ENCODE peak calls at places on chromosome 17, in four cellular contexts. G is left lung, S is body of pancreas, W is lung. E is an unnamed sample. For H3K4me1 and H3K27me3, the result is how much of the 10 kb centered on the place peaks cover.

GRCh38 chr17:3551189-3551588 is 6.4 kb downstream of the TRPV3 start:
- DNase-seq in S (no peak), W (no peak), G (no peak), E (no peak)

GRCh38 chr17:19237389-19238166 is 412 bp downstream of the EPN2 start:
- DNase-seq in G (peak), W (peak), S (peak), E (no peak)

GRCh38 chr17:44552361-44552760 is 4.9 kb upstream of the FZD2 start:
- DNase-seq in G (no peak), S (no peak), W (no peak), E (no peak)

GRCh38 chr17:3683054-3683511 is 12.9 kb downstream of the P2RX5 start:
- DNase-seq in G (no peak), W (no peak), S (no peak), E (peak)

GRCh38 chr17:149897-150575 is 12.7 kb downstream of the SCGB1C2 start:
- DNase-seq in G (peak), S (peak), W (no peak), E (no peak)

GRCh38 chr17:69978056-69978646 is 96.9 kb upstream of the KCNJ16 start:
- DNase-seq in W (no peak), G (no peak), S (no peak), E (no peak)

GRCh38 chr17:41863074-41863843 is 2.0 kb downstream of the KLHL11 start:
- DNase-seq in W (no peak), G (no peak), S (no peak), E (no peak)

GRCh38 chr17:69733171-69734014 is 318.9 kb downstream of the MAP2K6 start:
- DNase-seq in S (no peak), W (no peak), G (no peak), E (no peak)

GRCh38 chr17:15510361-15510760 is 42.9 kb upstream of the CDRT4 start:
- DNase-seq in G (no peak), S (no peak), W (no peak), E (no peak)

GRCh38 chr17:18361837-18362380 is 1.4 kb downstream of the SHMT1 start:
- DNase-seq in G (no peak), S (no peak), W (no peak), E (no peak)

GRCh38 chr17:16005641-16006040 is 6.0 kb downstream of the TTC19 start:
- DNase-seq in G (no peak), S (no peak), W (no peak), E (no peak)

GRCh38 chr17:50842506-50843149 is 7.2 kb downstream of the WFIKKN2 start:
- DNase-seq in W (no peak), G (no peak), S (no peak), E (no peak)

GRCh38 chr17:888998-889401 is 90.6 kb downstream of the NXN start:
- DNase-seq in W (no peak), S (no peak), G (no peak), E (no peak)

GRCh38 chr17:55187371-55187770 is 77.4 kb upstream of the HLF start:
- DNase-seq in S (no peak), G (no peak), W (no peak), E (no peak)

GRCh38 chr17:3590231-3590630 is 19.0 kb downstream of the TRPV1 start:
- DNase-seq in S (no peak), W (no peak), G (no peak), E (no peak)

GRCh38 chr17:50201226-50201854 is at the start of gene COL1A1:
- DNase-seq in G (peak), S (peak), W (peak), E (no peak)

GRCh38 chr17:2395258-2396170 is 5.3 kb downstream of the MNT start:
- DNase-seq in G (peak), W (peak), S (no peak), E (peak)

GRCh38 chr17:1746975-1747543 is 4.4 kb downstream of the SERPINF2 start:
- DNase-seq in G (peak), W (peak), S (no peak), E (no peak)

GRCh38 chr17:58667934-58668597 is 23.8 kb downstream of the TEX14 start:
- DNase-seq in W (no peak), G (no peak), S (no peak), E (no peak)

GRCh38 chr17:30187528-30187927 is 48.0 kb downstream of the SLC6A4 start:
- DNase-seq in S (no peak), W (no peak), G (no peak), E (no peak)

GRCh38 chr17:6365187-6365943 is 69.6 kb downstream of the AIPL1 start:
- DNase-seq in S (no peak), G (no peak), W (no peak), E (no peak)

GRCh38 chr17:42354956-42355843 is 33.0 kb downstream of the STAT3 start:
- DNase-seq in G (no peak), W (no peak), S (no peak), E (no peak)

GRCh38 chr17:7439462-7440112 is at the start of gene FGF11:
- DNase-seq in G (no peak), S (no peak), W (no peak), E (no peak)
- H3K4me1 ChIP-seq in G (under half), S (under half), W (under half), E (under half)

DNA sequence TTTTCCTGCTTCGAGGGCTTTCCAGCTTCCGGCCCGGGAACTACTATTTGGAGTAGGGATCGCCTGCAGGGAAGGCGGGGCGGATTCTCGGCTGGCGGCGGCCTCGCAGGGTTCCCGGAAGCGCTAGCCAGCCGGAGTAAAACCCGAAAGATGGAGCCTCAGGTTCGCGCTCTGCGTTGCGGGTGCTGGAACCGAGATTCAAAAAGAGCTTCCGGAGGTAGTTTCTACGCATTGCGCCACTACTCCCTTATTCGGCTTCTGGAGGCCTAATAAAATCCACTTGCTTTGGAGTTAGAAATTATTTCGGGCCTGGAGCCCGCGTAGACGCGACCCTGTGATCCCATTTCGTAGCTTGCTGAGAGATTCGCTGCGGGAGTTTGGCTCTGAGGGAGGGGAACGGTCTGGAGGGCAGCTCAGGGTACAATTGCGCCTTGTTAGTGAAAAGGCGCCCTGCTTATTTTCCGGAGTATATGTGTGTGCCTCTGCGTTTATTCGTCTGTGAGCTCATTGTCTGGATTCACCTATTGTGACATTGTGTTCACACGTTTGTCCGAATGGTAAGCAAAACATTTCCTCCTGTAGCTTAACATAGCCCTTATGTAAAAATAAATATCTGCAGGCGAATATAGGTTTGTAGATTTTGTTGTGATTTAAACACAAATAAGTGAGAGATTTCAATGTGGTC is 712 bp downstream of the PRAC2 start:
- DNase-seq in G (no peak), W (no peak), S (no peak), E (no peak)
- H3K27me3 ChIP-seq in G (half or more), W (under half), S (under half), E (half or more)

DNA sequence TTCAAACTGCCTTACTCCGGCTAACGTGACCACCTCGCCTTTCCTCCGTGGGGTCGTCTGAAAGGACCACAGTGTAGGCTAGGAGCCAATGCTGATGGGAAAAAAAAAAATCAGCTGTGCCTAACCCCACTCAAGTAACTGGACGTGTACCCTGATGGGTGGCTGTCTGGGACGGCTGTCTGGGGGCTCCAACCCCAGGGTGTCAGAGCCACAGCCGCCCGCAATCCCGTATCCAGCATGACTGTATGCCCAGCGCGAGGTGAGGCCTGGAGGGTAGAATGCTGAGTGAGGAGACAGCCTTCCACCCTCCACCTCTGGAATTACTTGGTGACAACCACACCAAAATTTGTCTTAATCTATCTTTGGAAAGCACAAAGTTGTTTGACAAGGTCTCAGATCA is 2.8 kb downstream of the CSNK1D start:
- DNase-seq in G (no peak), W (no peak), S (no peak), E (no peak)
- H3K4me1 ChIP-seq in G (half or more), W (under half), S (half or more), E (half or more)

GRCh38 chr17:48992433-48992832 is 4.8 kb upstream of the IGF2BP1 start:
- DNase-seq in G (no peak), S (no peak), W (no peak), E (no peak)
- H3K27me3 ChIP-seq in G (half or more), S (under half), W (under half), E (under half)

DNA sequence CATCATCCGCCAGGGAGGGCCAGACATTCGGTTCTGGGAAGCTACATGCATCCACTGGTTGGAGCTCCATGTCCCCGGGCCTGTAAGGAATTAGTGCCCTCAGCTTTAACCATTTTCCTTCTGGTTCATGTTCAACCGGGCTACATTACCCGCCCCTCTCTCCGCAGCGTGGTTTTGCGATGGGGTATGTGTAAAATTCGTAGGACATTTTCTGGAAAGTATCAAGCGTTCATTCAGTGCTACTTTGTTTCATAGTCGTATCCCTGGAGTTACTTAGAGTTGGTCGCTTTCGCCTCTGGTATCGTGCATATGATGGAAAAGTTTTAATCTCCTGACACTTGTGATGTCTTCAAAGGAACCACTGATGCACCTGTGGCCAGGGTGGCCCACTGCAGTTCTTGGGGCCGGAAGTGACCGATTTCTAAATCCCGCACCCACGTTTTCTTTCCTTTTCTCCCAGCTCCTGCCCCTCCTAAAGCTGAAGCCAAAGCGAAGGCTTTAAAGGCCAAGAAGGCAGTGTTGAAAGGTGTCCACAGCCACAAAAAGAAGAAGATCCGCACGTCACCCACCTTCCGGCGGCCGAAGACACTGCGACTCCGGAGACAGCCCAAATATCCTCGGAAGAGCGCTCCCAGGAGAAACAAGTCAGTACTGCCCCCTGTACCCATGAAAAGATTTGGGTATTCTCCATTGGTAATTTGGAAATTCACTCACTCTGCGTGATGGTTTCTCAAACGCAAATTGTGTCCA is 637 bp downstream of the RPL23A start:
- DNase-seq in S (no peak), W (no peak), G (no peak), E (no peak)
- H3K4me1 ChIP-seq in S (under half), W (under half), G (under half), E (under half)

DNA sequence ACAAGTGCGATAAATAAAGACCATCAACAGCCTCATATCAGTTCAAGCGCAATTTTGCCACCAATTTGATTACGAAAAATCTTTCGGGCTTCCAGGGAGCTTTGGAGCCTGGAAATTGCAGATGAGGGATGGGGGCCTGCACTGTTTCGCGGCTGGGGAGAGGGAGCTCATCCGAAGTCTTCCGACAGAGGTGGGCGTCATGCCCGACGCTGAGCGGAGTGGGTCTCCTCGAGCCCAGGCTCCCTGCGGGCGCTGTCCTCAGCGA is 115.9 kb upstream of the SMURF2 start:
- DNase-seq in S (no peak), G (no peak), W (no peak), E (no peak)
- H3K27me3 ChIP-seq in S (under half), G (under half), W (under half), E (under half)

GRCh38 chr17:64016974-64017373 is 3.5 kb downstream of the ICAM2 start:
- DNase-seq in S (no peak), G (no peak), W (no peak), E (no peak)

GRCh38 chr17:64017381-64017980 is 3.0 kb downstream of the ICAM2 start:
- DNase-seq in W (no peak), S (no peak), G (no peak), E (no peak)

GRCh38 chr17:64019486-64020067 is 856 bp downstream of the ICAM2 start:
- DNase-seq in S (no peak), G (no peak), W (no peak), E (peak)

GRCh38 chr17:64015447-64015846 is 5.0 kb downstream of the ICAM2 start:
- DNase-seq in S (no peak), G (no peak), W (no peak), E (peak)

DNA sequence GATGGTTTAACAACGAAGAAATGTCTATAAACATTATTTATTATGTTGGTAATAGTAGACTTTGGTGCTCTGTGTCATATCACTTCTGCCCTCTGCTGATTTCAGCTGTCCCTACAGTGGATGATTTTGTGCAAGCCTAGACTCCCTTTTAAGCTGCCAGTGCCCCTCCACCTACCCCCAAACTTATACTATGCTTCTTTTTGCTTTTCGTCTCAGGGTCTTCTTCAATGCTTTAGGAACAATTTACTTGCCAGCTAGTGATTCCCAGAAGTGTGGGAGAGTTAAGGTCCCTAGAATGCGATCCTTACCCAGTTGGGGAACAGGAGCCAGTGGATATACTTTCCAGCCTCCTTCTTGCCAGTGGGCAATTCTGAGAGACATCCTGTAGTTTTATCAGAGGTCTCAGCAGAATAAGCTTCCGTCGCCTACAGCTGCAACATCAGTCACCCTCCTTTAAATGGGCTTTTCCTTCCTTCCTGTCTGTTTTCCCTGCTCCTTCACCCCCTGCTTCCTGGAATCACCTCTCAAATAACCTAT is 4.1 kb downstream of the ICAM2 start:
- DNase-seq in G (no peak), S (no peak), W (no peak), E (no peak)
- H3K4me1 ChIP-seq in G (under half), S (under half), W (under half), E (half or more)

GRCh38 chr17:77740481-77740880 is 218.0 kb upstream of the TNRC6C start:
- DNase-seq in G (no peak), W (no peak), S (no peak), E (no peak)
- H3K27me3 ChIP-seq in G (under half), W (under half), S (under half), E (under half)